ENCODE peak calls at places on chromosomes 7 and 10, in four cellular contexts. One of them, this sample, is unnamed.

GRCh38 chr7:13185139-13185538 is 497.7 kb downstream of the ARL4A start:
- DNase-seq in endodermal cell: no peak
- DNase-seq in heart right ventricle: no peak
- DNase-seq in Peyer's patch: no peak
- DNase-seq in this sample: peak

GRCh38 chr10:6195891-6196290 is 6.8 kb upstream of the PFKFB3 start:
- DNase-seq in endodermal cell: no peak
- DNase-seq in heart right ventricle: no peak
- DNase-seq in Peyer's patch: no peak
- DNase-seq in this sample: no peak

GRCh38 chr10:78433722-78434535 is 400.3 kb downstream of the RPS24 start:
- DNase-seq in endodermal cell: peak
- DNase-seq in heart right ventricle: no peak
- DNase-seq in Peyer's patch: no peak
- DNase-seq in this sample: no peak

GRCh38 chr10:78952686-78953085 is 116.1 kb upstream of the ZMIZ1 start:
- DNase-seq in endodermal cell: no peak
- DNase-seq in heart right ventricle: peak
- DNase-seq in Peyer's patch: no peak
- DNase-seq in this sample: no peak

GRCh38 chr10:46293832-46294640 is 7.2 kb downstream of the ANTXRL start:
- DNase-seq in endodermal cell: peak
- DNase-seq in heart right ventricle: no peak
- DNase-seq in Peyer's patch: no peak
- DNase-seq in this sample: no peak

GRCh38 chr10:23512355-23513058 is 73.6 kb downstream of the OTUD1 start:
- DNase-seq in endodermal cell: no peak
- DNase-seq in heart right ventricle: no peak
- DNase-seq in Peyer's patch: no peak
- DNase-seq in this sample: no peak

GRCh38 chr7:78080811-78081210 is 282.2 kb downstream of the PHTF2 start:
- DNase-seq in endodermal cell: no peak
- DNase-seq in heart right ventricle: no peak
- DNase-seq in Peyer's patch: no peak
- DNase-seq in this sample: no peak

GRCh38 chr7:45872116-45873034 is 507 bp downstream of the CCDC201 start:
- DNase-seq in endodermal cell: peak
- DNase-seq in heart right ventricle: no peak
- DNase-seq in Peyer's patch: no peak
- DNase-seq in this sample: no peak

GRCh38 chr10:125154529-125154928 is 5.8 kb downstream of the CTBP2 start:
- DNase-seq in endodermal cell: no peak
- DNase-seq in heart right ventricle: no peak
- DNase-seq in Peyer's patch: no peak
- DNase-seq in this sample: peak

GRCh38 chr7:104973909-104974415 is 40.0 kb upstream of the KMT2E start:
- DNase-seq in endodermal cell: no peak
- DNase-seq in heart right ventricle: no peak
- DNase-seq in Peyer's patch: no peak
- DNase-seq in this sample: no peak

GRCh38 chr7:24381919-24382505 is 98.0 kb downstream of the NPY start:
- DNase-seq in endodermal cell: no peak
- DNase-seq in heart right ventricle: no peak
- DNase-seq in Peyer's patch: no peak
- DNase-seq in this sample: peak

GRCh38 chr7:74033372-74034311 is 5.7 kb downstream of the ELN start:
- DNase-seq in endodermal cell: no peak
- DNase-seq in heart right ventricle: peak
- DNase-seq in Peyer's patch: no peak
- DNase-seq in this sample: no peak

GRCh38 chr7:157004839-157005455 is 5.5 kb downstream of the MNX1 start:
- DNase-seq in endodermal cell: peak
- DNase-seq in heart right ventricle: no peak
- DNase-seq in Peyer's patch: no peak
- DNase-seq in this sample: no peak

GRCh38 chr10:27158421-27158820 is 3.3 kb downstream of the MASTL start:
- DNase-seq in endodermal cell: no peak
- DNase-seq in heart right ventricle: no peak
- DNase-seq in Peyer's patch: no peak
- DNase-seq in this sample: no peak

GRCh38 chr7:104804696-104805095 is 209.3 kb upstream of the KMT2E start:
- DNase-seq in endodermal cell: no peak
- DNase-seq in heart right ventricle: no peak
- DNase-seq in Peyer's patch: no peak
- DNase-seq in this sample: no peak

GRCh38 chr7:45978010-45978681 is 57.1 kb upstream of the IGFBP3 start:
- DNase-seq in endodermal cell: peak
- DNase-seq in heart right ventricle: no peak
- DNase-seq in Peyer's patch: no peak
- DNase-seq in this sample: peak

GRCh38 chr10:61842755-61843497 is 58.6 kb upstream of the ARID5B start:
- DNase-seq in endodermal cell: no peak
- DNase-seq in heart right ventricle: no peak
- DNase-seq in Peyer's patch: no peak
- DNase-seq in this sample: no peak

GRCh38 chr10:61758440-61758839 is 95.7 kb downstream of the CABCOCO1 start:
- DNase-seq in endodermal cell: no peak
- DNase-seq in heart right ventricle: no peak
- DNase-seq in Peyer's patch: no peak
- DNase-seq in this sample: no peak

GRCh38 chr7:36937754-36938551 is 213.7 kb upstream of the AOAH start:
- DNase-seq in endodermal cell: no peak
- DNase-seq in heart right ventricle: no peak
- DNase-seq in Peyer's patch: no peak
- DNase-seq in this sample: peak

GRCh38 chr10:12252882-12253546 is 57.0 kb downstream of the CDC123 start:
- DNase-seq in endodermal cell: peak
- DNase-seq in heart right ventricle: no peak
- DNase-seq in Peyer's patch: peak
- DNase-seq in this sample: no peak

GRCh38 chr10:116112232-116113231 is 160.5 kb downstream of the GFRA1 start:
- DNase-seq in endodermal cell: no peak
- DNase-seq in heart right ventricle: no peak
- DNase-seq in Peyer's patch: no peak
- DNase-seq in this sample: no peak

GRCh38 chr7:31076051-31076450 is 23.9 kb downstream of the ADCYAP1R1 start:
- DNase-seq in endodermal cell: no peak
- DNase-seq in heart right ventricle: no peak
- DNase-seq in Peyer's patch: no peak
- DNase-seq in this sample: no peak

GRCh38 chr7:77893813-77894212 is 95.2 kb downstream of the PHTF2 start:
- DNase-seq in endodermal cell: no peak
- DNase-seq in heart right ventricle: no peak
- DNase-seq in Peyer's patch: no peak
- DNase-seq in this sample: no peak

GRCh38 chr7:157401567-157402387 is 65.0 kb downstream of the DNAJB6 start:
- DNase-seq in endodermal cell: no peak
- DNase-seq in heart right ventricle: no peak
- DNase-seq in Peyer's patch: no peak
- DNase-seq in this sample: no peak

GRCh38 chr10:23459323-23459939 is 20.6 kb downstream of the OTUD1 start:
- DNase-seq in endodermal cell: no peak
- DNase-seq in heart right ventricle: no peak
- DNase-seq in Peyer's patch: no peak
- DNase-seq in this sample: no peak

GRCh38 chr10:24842856-24843255 is 109.5 kb downstream of the PRTFDC1 start:
- DNase-seq in endodermal cell: no peak
- DNase-seq in heart right ventricle: no peak
- DNase-seq in Peyer's patch: no peak
- DNase-seq in this sample: no peak

DNA sequence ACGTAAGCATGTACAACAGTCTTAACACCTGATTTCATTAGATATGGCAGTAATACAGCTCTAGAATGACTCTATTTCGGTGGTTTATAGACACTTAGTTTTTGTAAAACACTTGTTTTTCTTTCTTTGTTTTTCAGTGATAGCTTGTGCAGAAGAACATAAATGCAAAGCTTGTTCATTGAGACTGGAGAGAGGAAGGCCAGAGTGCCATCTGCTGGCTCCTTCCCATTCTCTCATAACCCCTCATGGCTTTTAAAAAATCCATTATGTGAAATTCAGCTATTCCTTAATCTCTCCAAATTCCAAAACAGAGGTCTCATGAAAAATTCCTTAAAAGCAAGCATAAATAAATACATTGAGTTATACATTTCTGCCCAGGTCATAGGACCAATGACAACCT is 76.3 kb downstream of the CACNB2 start:
- DNase-seq in endodermal cell: no peak
- DNase-seq in heart right ventricle: no peak
- DNase-seq in Peyer's patch: no peak
- DNase-seq in this sample: no peak
- H3K4me3 ChIP-seq in endodermal cell: no peak
- H3K4me3 ChIP-seq in heart right ventricle: no peak
- H3K4me3 ChIP-seq in Peyer's patch: no peak
- H3K4me3 ChIP-seq in this sample: no peak

GRCh38 chr10:21513035-21513434 is 12.4 kb downstream of the SKIDA1 start:
- DNase-seq in endodermal cell: no peak
- DNase-seq in heart right ventricle: no peak
- DNase-seq in Peyer's patch: no peak
- DNase-seq in this sample: no peak
- H3K4me3 ChIP-seq in endodermal cell: peak
- H3K4me3 ChIP-seq in heart right ventricle: no peak
- H3K4me3 ChIP-seq in Peyer's patch: no peak
- H3K4me3 ChIP-seq in this sample: no peak

GRCh38 chr7:139735912-139736595 is 41.7 kb downstream of the HIPK2 start:
- DNase-seq in endodermal cell: peak
- DNase-seq in heart right ventricle: no peak
- DNase-seq in Peyer's patch: peak
- DNase-seq in this sample: no peak
- H3K4me3 ChIP-seq in endodermal cell: no peak
- H3K4me3 ChIP-seq in heart right ventricle: no peak
- H3K4me3 ChIP-seq in Peyer's patch: no peak
- H3K4me3 ChIP-seq in this sample: no peak

DNA sequence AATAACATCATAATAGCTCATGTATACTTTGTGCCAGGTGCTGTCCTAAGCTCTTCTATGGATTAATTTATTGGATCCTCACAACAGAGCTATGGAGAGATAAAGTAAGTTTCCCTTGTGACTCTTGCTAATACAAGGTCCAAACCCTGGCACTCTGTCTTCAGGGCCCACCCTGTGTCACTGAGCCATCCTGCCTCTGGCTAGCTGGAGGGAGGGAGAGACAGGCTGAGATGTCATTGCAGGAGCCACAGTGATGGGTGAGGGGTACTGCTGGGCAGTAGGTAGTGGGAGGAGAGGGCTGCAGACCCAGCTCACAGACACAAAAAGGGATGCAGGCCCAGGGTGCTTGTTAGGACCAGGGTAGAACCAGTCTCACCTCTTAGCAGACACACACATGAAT is 16.9 kb downstream of the GCK start:
- DNase-seq in endodermal cell: no peak
- DNase-seq in heart right ventricle: no peak
- DNase-seq in Peyer's patch: no peak
- DNase-seq in this sample: no peak
- H3K4me3 ChIP-seq in endodermal cell: no peak
- H3K4me3 ChIP-seq in heart right ventricle: no peak
- H3K4me3 ChIP-seq in Peyer's patch: no peak
- H3K4me3 ChIP-seq in this sample: no peak

DNA sequence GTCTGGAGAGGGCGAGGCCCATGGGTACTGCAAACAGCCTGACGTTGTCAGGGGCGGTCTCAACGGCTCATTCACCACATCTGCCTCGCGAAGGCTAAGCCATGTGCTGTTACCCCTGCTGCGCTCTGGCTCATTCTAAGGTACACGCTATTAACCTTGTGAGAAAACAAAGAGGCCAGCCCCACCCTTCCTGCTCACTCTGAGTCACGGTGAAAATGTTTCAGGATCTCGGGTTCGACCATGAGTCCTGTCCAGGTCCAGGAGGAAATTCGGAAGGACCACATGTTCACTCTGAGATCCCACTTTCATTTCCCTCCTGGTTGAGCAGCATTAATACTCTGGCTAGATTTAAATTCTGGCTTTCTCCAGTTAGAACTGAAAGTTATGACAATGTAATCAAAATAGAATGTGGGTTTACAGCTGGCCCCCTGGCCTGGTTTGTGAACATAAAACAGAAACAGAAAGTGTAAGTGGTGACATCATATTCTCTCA is 55.2 kb downstream of the EGFR start:
- DNase-seq in endodermal cell: no peak
- DNase-seq in heart right ventricle: peak
- DNase-seq in Peyer's patch: peak
- DNase-seq in this sample: peak
- H3K4me3 ChIP-seq in endodermal cell: no peak
- H3K4me3 ChIP-seq in heart right ventricle: peak
- H3K4me3 ChIP-seq in Peyer's patch: no peak
- H3K4me3 ChIP-seq in this sample: no peak